ENCODE peak calls at places on chromosome 18, in seven cellular contexts. One of them, this sample, is unnamed.

GRCh38 chr18:5941869-5942268 is 46.5 kb upstream of the TMEM200C start:
- DNase-seq in lung: no peak
- DNase-seq in psoas muscle: no peak
- DNase-seq in CD8-positive, alpha-beta T cell: no peak
- DNase-seq in neural crest cell: no peak
- DNase-seq in ovary: no peak
- DNase-seq in colonic mucosa: no peak
- DNase-seq in this sample: no peak

GRCh38 chr18:37742436-37742835 is 176.8 kb upstream of the CELF4 start:
- DNase-seq in CD8-positive, alpha-beta T cell: no peak
- DNase-seq in colonic mucosa: no peak
- DNase-seq in lung: no peak
- DNase-seq in psoas muscle: no peak
- DNase-seq in ovary: no peak
- DNase-seq in neural crest cell: peak; percentile 1
- DNase-seq in this sample: no peak

GRCh38 chr18:31204833-31205232 is 42.2 kb upstream of the DSC1 start:
- DNase-seq in neural crest cell: no peak
- DNase-seq in CD8-positive, alpha-beta T cell: no peak
- DNase-seq in lung: no peak
- DNase-seq in psoas muscle: no peak
- DNase-seq in ovary: no peak
- DNase-seq in colonic mucosa: peak; percentile 53
- DNase-seq in this sample: no peak

GRCh38 chr18:46542545-46542944 is 114.5 kb downstream of the LOXHD1 start:
- DNase-seq in colonic mucosa: no peak
- DNase-seq in psoas muscle: no peak
- DNase-seq in lung: no peak
- DNase-seq in ovary: no peak
- DNase-seq in CD8-positive, alpha-beta T cell: no peak
- DNase-seq in neural crest cell: no peak
- DNase-seq in this sample: no peak

GRCh38 chr18:43236921-43237320 is 40.4 kb downstream of the SYT4 start:
- DNase-seq in colonic mucosa: no peak
- DNase-seq in psoas muscle: no peak
- DNase-seq in neural crest cell: no peak
- DNase-seq in lung: no peak
- DNase-seq in CD8-positive, alpha-beta T cell: no peak
- DNase-seq in ovary: no peak
- DNase-seq in this sample: no peak

GRCh38 chr18:32777049-32777448 is 4.2 kb upstream of the KLHL14 start:
- DNase-seq in neural crest cell: no peak
- DNase-seq in colonic mucosa: no peak
- DNase-seq in CD8-positive, alpha-beta T cell: no peak
- DNase-seq in lung: no peak
- DNase-seq in ovary: no peak
- DNase-seq in psoas muscle: no peak
- DNase-seq in this sample: no peak

GRCh38 chr18:66510357-66511027 is 93.4 kb downstream of the CDH19 start:
- DNase-seq in neural crest cell: no peak
- DNase-seq in colonic mucosa: no peak
- DNase-seq in CD8-positive, alpha-beta T cell: no peak
- DNase-seq in ovary: no peak
- DNase-seq in psoas muscle: no peak
- DNase-seq in lung: no peak
- DNase-seq in this sample: no peak

GRCh38 chr18:33584845-33585775 is 7.1 kb downstream of the ASXL3 start:
- DNase-seq in lung: no peak
- DNase-seq in ovary: no peak
- DNase-seq in colonic mucosa: no peak
- DNase-seq in psoas muscle: no peak
- DNase-seq in neural crest cell: no peak
- DNase-seq in CD8-positive, alpha-beta T cell: no peak
- DNase-seq in this sample: no peak

GRCh38 chr18:1928711-1929110 is 642.6 kb downstream of the METTL4 start:
- DNase-seq in lung: no peak
- DNase-seq in ovary: no peak
- DNase-seq in CD8-positive, alpha-beta T cell: no peak
- DNase-seq in colonic mucosa: no peak
- DNase-seq in psoas muscle: no peak
- DNase-seq in neural crest cell: no peak
- DNase-seq in this sample: no peak

GRCh38 chr18:21218862-21219261 is 23.2 kb upstream of the GREB1L start:
- DNase-seq in colonic mucosa: no peak
- DNase-seq in ovary: no peak
- DNase-seq in lung: no peak
- DNase-seq in psoas muscle: no peak
- DNase-seq in neural crest cell: no peak
- DNase-seq in CD8-positive, alpha-beta T cell: no peak
- DNase-seq in this sample: no peak

GRCh38 chr18:70469916-70470315 is 181.1 kb downstream of the SOCS6 start:
- DNase-seq in CD8-positive, alpha-beta T cell: no peak
- DNase-seq in lung: no peak
- DNase-seq in colonic mucosa: no peak
- DNase-seq in ovary: no peak
- DNase-seq in psoas muscle: no peak
- DNase-seq in neural crest cell: no peak
- DNase-seq in this sample: no peak

GRCh38 chr18:13217466-13217961 is 1.0 kb upstream of the LDLRAD4 start:
- DNase-seq in neural crest cell: peak; percentile 38
- DNase-seq in colonic mucosa: peak; percentile 62
- DNase-seq in psoas muscle: peak; percentile 72
- DNase-seq in ovary: peak; percentile 59
- DNase-seq in CD8-positive, alpha-beta T cell: peak; percentile 60
- DNase-seq in lung: no peak
- DNase-seq in this sample: no peak
- TF ChIP-seq CTCF in neural crest cell: no peak
- TF ChIP-seq CTCF in colonic mucosa: no peak
- TF ChIP-seq CTCF in psoas muscle: no peak
- TF ChIP-seq CTCF in ovary: no peak
- TF ChIP-seq CTCF in CD8-positive, alpha-beta T cell: no peak
- TF ChIP-seq CTCF in lung: no peak
- TF ChIP-seq CTCF in this sample: no peak

DNA sequence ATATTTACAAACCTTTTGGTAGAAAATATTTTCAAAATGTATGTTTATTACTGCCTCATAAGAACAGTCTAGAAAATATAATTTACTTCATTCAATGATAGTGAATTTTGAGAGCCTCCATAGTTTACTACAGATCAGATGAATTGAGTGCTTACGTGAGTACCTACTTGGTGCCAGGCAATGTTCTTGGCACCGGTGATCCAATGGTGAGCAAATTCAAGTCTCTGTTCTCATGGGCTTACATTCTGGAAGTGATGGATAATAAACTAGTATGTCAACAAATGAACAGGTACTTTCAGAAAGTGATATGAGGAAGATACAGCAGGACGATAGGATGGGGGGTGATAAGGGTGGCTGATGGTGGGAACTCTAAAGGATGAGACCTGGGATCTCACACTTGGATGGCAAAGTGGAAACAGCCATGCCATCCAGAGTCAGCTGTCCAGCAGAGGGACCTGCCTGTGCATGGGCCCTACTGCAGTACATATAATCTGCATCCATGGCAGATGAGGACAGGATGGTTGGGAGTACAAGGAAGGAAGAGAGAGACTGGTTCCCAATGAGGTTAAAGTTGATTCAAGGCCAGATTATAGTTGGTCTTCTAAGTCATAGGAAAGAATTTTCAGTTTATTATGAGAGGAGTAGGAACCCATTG is 277.0 kb downstream of the NEDD4L start:
- DNase-seq in neural crest cell: no peak
- DNase-seq in colonic mucosa: no peak
- DNase-seq in lung: no peak
- DNase-seq in psoas muscle: no peak
- DNase-seq in ovary: no peak
- DNase-seq in CD8-positive, alpha-beta T cell: no peak
- DNase-seq in this sample: no peak
- TF ChIP-seq CTCF in neural crest cell: no peak
- TF ChIP-seq CTCF in colonic mucosa: no peak
- TF ChIP-seq CTCF in lung: no peak
- TF ChIP-seq CTCF in psoas muscle: no peak
- TF ChIP-seq CTCF in ovary: no peak
- TF ChIP-seq CTCF in CD8-positive, alpha-beta T cell: no peak
- TF ChIP-seq CTCF in this sample: no peak

GRCh38 chr18:39966275-39966674 is 1988.8 kb upstream of the PIK3C3 start:
- DNase-seq in CD8-positive, alpha-beta T cell: no peak
- DNase-seq in lung: no peak
- DNase-seq in ovary: no peak
- DNase-seq in psoas muscle: no peak
- DNase-seq in neural crest cell: no peak
- DNase-seq in colonic mucosa: no peak
- DNase-seq in this sample: no peak
- TF ChIP-seq CTCF in CD8-positive, alpha-beta T cell: no peak
- TF ChIP-seq CTCF in lung: no peak
- TF ChIP-seq CTCF in ovary: no peak
- TF ChIP-seq CTCF in psoas muscle: no peak
- TF ChIP-seq CTCF in neural crest cell: peak; percentile 51
- TF ChIP-seq CTCF in colonic mucosa: no peak
- TF ChIP-seq CTCF in this sample: peak; percentile 58

GRCh38 chr18:49021433-49022129 is 70.8 kb upstream of the SMAD7 start:
- DNase-seq in neural crest cell: no peak
- DNase-seq in CD8-positive, alpha-beta T cell: no peak
- DNase-seq in ovary: peak; percentile 44
- DNase-seq in lung: peak; percentile 85
- DNase-seq in colonic mucosa: peak; percentile 93
- DNase-seq in psoas muscle: peak; percentile 50
- DNase-seq in this sample: peak; percentile 14
- TF ChIP-seq CTCF in neural crest cell: peak; percentile 54
- TF ChIP-seq CTCF in CD8-positive, alpha-beta T cell: no peak
- TF ChIP-seq CTCF in ovary: no peak
- TF ChIP-seq CTCF in lung: peak; percentile 17
- TF ChIP-seq CTCF in colonic mucosa: peak; percentile 59
- TF ChIP-seq CTCF in psoas muscle: peak; percentile 29
- TF ChIP-seq CTCF in this sample: peak; percentile 66

GRCh38 chr18:22346342-22346967 is 71.3 kb downstream of the CTAGE1 start:
- DNase-seq in colonic mucosa: peak; percentile 88
- DNase-seq in psoas muscle: peak; percentile 39
- DNase-seq in ovary: peak; percentile 63
- DNase-seq in lung: peak; percentile 57
- DNase-seq in CD8-positive, alpha-beta T cell: peak; percentile 71
- DNase-seq in neural crest cell: no peak
- DNase-seq in this sample: peak; percentile 66
- TF ChIP-seq CTCF in colonic mucosa: no peak
- TF ChIP-seq CTCF in psoas muscle: no peak
- TF ChIP-seq CTCF in ovary: no peak
- TF ChIP-seq CTCF in lung: no peak
- TF ChIP-seq CTCF in CD8-positive, alpha-beta T cell: no peak
- TF ChIP-seq CTCF in neural crest cell: no peak
- TF ChIP-seq CTCF in this sample: no peak

GRCh38 chr18:72704202-72704601 is 160.1 kb upstream of the CBLN2 start:
- DNase-seq in CD8-positive, alpha-beta T cell: no peak
- DNase-seq in psoas muscle: no peak
- DNase-seq in lung: no peak
- DNase-seq in ovary: no peak
- DNase-seq in colonic mucosa: no peak
- DNase-seq in neural crest cell: no peak
- DNase-seq in this sample: no peak

GRCh38 chr18:72697706-72698105 is 153.6 kb upstream of the CBLN2 start:
- DNase-seq in CD8-positive, alpha-beta T cell: no peak
- DNase-seq in lung: no peak
- DNase-seq in ovary: no peak
- DNase-seq in neural crest cell: no peak
- DNase-seq in psoas muscle: no peak
- DNase-seq in colonic mucosa: no peak
- DNase-seq in this sample: no peak

GRCh38 chr18:72700961-72701710 is 157.0 kb upstream of the CBLN2 start:
- DNase-seq in ovary: no peak
- DNase-seq in lung: no peak
- DNase-seq in neural crest cell: no peak
- DNase-seq in CD8-positive, alpha-beta T cell: no peak
- DNase-seq in psoas muscle: no peak
- DNase-seq in colonic mucosa: no peak
- DNase-seq in this sample: no peak
- TF ChIP-seq CTCF in ovary: no peak
- TF ChIP-seq CTCF in lung: no peak
- TF ChIP-seq CTCF in neural crest cell: peak; percentile 69
- TF ChIP-seq CTCF in CD8-positive, alpha-beta T cell: no peak
- TF ChIP-seq CTCF in psoas muscle: no peak
- TF ChIP-seq CTCF in colonic mucosa: no peak
- TF ChIP-seq CTCF in this sample: peak; percentile 80